ENCODE peak calls at places on chromosomes 12 and 14, in five cellular contexts. T, S, B, C and M are unnamed samples.

GRCh38 chr12:49534806-49535278 is 4.0 kb upstream of the KCNH3 start:
- DNase-seq in T (no peak), S (no peak), B (no peak), C (no peak), M (no peak)

GRCh38 chr14:85315290-85315689 is 214.7 kb upstream of the FLRT2 start:
- DNase-seq in T (no peak), S (no peak), B (no peak), C (no peak), M (no peak)

GRCh38 chr14:73254247-73255004 is 17.1 kb downstream of the PAPLN start:
- DNase-seq in T (no peak), S (no peak), B (no peak), C (no peak), M (no peak)

GRCh38 chr12:44812062-44812461 is 64.1 kb downstream of the NELL2 start:
- DNase-seq in T (no peak), S (no peak), B (no peak), C (no peak), M (no peak)

GRCh38 chr14:51610766-51611165 is 40.9 kb upstream of the FRMD6 start:
- DNase-seq in T (no peak), S (no peak), B (no peak), C (no peak), M (peak; percentile 38)

GRCh38 chr14:68548194-68549056 is 244.4 kb downstream of the ZFP36L1 start:
- DNase-seq in T (peak; percentile 80), S (peak; percentile 93), B (peak; percentile 91), C (peak; percentile 78), M (peak; percentile 97)

GRCh38 chr12:15256760-15257159 is 35.5 kb upstream of the RERG start:
- DNase-seq in T (no peak), S (no peak), B (no peak), C (no peak), M (peak; percentile 81)

GRCh38 chr12:89752331-89752730 is 43.7 kb upstream of the ATP2B1 start:
- DNase-seq in T (no peak), S (no peak), B (no peak), C (no peak), M (no peak)

GRCh38 chr12:46224401-46224800 is 44.4 kb downstream of the SLC38A1 start:
- DNase-seq in T (no peak), S (no peak), B (peak; percentile 68), C (peak; percentile 39), M (peak; percentile 79)

GRCh38 chr12:122681814-122682213 is 21.3 kb downstream of the HCAR2 start:
- DNase-seq in T (no peak), S (no peak), B (no peak), C (no peak), M (peak; percentile 68)

GRCh38 chr12:49533331-49533730 is 5.5 kb upstream of the KCNH3 start:
- DNase-seq in T (no peak), S (no peak), B (no peak), C (no peak), M (no peak)

GRCh38 chr14:35261774-35262173 is 30.4 kb upstream of the PSMA6 start:
- DNase-seq in T (no peak), S (no peak), B (no peak), C (no peak), M (peak; percentile 27)

GRCh38 chr14:76752744-76753143 is 8.5 kb upstream of the VASH1 start:
- DNase-seq in T (no peak), S (no peak), B (no peak), C (no peak), M (no peak)

GRCh38 chr12:132389066-132389465 is 59.7 kb upstream of the GALNT9 start:
- DNase-seq in T (no peak), S (no peak), B (no peak), C (no peak), M (no peak)

DNA sequence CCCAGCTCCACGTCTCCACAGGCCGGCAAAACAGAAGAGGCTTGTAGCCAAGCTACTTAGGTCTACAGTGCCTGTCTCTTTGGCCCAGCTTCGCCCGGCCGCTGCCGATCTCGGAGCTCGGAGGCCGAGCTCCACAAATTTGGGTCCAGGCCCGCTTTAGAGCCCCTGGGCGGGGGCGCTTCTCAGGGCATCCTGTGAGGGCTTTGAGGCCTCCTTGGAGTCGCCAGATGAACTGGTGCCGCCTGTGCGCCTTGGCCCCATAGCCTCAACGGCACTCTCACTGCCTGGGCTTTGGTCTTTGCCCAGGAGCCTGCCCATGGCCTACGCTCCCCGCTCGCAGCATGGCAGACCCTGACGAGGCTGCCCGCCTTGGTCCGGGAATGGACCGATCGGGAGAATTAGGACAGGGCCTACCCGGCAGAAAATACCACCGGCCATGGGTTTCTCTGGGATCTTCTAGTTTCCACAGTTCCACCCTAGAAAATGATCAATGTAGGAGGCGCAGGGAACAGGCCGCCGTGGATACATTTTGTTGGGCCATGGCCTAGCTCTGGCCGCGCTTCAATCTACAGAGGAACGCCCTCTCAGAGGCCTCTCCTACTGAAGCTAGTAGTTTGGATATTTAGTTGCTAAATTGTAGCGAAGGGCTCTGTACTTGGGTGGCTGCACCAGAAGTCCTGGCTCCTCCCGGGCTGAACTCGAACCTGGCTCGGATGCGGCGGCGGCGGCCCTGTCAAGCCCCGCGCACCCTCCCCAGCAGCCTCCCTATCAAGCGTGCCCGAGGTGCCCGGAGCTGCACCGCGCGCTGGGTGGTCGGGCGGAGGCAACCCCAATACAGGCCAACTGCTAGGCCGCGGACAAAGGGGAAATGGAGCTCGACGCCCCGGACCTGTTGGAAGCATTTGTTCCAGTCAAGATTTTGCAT is 1.1 kb upstream of the NKX2-8 start:
- DNase-seq in T (no peak), S (no peak), B (no peak), C (no peak), M (no peak)
- H3K4me3 ChIP-seq in T (no peak overlapping the region), S (no peak overlapping the region), B (no peak overlapping the region), C (no peak overlapping the region), M (no peak overlapping the region)

GRCh38 chr14:61703342-61704129 is 8.2 kb downstream of the HIF1A start:
- DNase-seq in T (no peak), S (no peak), B (no peak), C (no peak), M (peak; percentile 22)
- H3K4me3 ChIP-seq in T (peak overlapping the region; percentile 14), S (peak overlapping the region; percentile 25), B (no peak overlapping the region), C (no peak overlapping the region), M (peak overlapping the region; percentile 95)

GRCh38 chr12:3933074-3933818 is 60.0 kb upstream of the PARP11 start:
- DNase-seq in T (no peak), S (no peak), B (no peak), C (no peak), M (no peak)

GRCh38 chr12:3935078-3935477 is 61.9 kb upstream of the PARP11 start:
- DNase-seq in T (no peak), S (no peak), B (no peak), C (no peak), M (no peak)

GRCh38 chr12:3931206-3931605 is 58.0 kb upstream of the PARP11 start:
- DNase-seq in T (no peak), S (no peak), B (no peak), C (no peak), M (no peak)

GRCh38 chr12:3931721-3932120 is 58.5 kb upstream of the PARP11 start:
- DNase-seq in T (no peak), S (no peak), B (no peak), C (no peak), M (no peak)

GRCh38 chr12:3933819-3934192 is 60.6 kb upstream of the PARP11 start:
- DNase-seq in T (no peak), S (no peak), B (no peak), C (no peak), M (no peak)
- H3K4me3 ChIP-seq in T (no peak overlapping the region), S (no peak overlapping the region), B (no peak overlapping the region), C (no peak overlapping the region), M (no peak overlapping the region)

DNA sequence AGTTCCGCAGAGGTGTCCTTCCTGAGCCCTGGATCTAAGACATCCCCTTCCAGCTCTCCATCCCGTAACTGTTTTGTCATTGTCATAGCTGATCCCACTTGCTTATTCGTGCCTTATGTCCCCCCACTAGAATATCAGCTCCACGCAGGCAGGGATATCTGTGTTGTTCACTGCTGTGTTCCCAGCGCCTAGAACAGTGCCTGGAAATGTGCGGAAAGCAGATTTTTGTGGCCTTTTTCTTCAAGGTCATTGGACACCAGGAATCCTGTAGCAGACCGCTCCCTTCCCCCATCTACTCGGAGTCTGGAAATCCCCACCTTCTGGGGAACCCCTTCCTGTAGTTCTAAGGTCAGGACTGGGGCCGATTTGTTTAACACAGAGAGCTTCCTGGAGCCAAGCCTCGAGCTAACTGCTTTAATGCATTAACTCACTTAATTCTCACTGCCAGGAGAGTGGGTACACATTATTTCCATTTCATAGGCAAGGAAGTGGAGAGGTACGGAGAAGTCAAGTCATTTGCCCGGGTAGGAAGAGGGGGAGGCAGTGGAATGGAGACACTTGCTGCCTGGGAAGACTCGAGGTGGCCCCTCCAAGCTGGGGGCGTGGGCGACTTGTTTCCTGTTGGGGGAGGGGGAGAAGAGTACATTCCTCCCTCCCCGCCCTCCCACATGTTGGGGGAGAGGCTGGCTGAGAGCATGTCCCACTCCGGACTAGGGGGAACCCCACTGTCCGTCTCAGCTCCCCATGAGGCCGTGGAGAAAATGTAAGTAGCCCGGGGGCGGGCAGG is 1.2 kb upstream of the SH2B3 start:
- DNase-seq in T (no peak), S (no peak), B (no peak), C (no peak), M (peak; percentile 41)
- H3K4me3 ChIP-seq in T (peak overlapping the region; percentile 63), S (peak overlapping the region; percentile 68), B (no peak overlapping the region), C (peak overlapping the region; percentile 90), M (peak overlapping the region; percentile 94)

DNA sequence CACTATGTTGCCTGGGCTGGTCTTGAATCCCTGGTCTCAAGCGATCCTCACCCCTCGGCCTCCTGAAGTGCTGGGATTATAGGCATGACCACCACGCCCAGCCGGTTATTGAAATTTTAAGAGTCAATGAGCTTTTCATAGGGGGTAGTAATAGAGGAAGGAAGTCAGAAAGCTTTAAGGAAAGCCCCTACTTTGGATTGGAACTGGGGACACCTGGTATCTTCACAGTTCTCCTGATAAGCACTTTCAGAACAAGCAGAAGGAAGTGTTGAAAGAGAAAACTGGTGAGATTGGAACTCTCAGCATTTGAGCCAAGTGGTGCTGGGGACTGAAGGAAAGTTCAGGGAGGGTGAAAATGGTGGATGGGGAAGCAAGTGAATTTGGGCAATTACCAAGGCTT is 5.1 kb downstream of the SLC4A8 start:
- DNase-seq in T (no peak), S (no peak), B (no peak), C (no peak), M (no peak)
- H3K4me3 ChIP-seq in T (no peak overlapping the region), S (no peak overlapping the region), B (no peak overlapping the region), C (no peak overlapping the region), M (no peak overlapping the region)

GRCh38 chr14:101836131-101836530 is 74.6 kb downstream of the PPP2R5C start:
- DNase-seq in T (no peak), S (no peak), B (no peak), C (no peak), M (peak; percentile 47)
- H3K4me3 ChIP-seq in T (no peak overlapping the region), S (no peak overlapping the region), B (no peak overlapping the region), C (no peak overlapping the region), M (peak overlapping the region; percentile 62)

DNA sequence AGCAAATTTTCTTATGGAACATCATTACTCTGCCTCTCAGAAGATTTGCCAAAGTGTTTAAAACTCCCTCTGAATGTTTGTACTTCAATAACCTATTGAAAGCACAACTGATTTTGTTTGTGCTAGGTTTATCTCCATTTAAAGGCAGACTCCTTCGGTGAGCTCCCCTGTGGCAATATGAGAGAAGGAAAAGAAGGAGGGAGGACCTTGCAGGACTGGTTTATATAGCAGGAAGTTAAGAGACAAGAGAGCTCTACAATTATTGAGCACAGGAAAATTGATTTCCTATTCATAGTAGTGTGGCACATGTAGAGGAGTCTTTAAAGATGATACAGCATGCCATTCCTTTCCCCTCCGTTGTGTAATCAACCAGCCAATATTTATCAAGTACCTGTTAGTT is 75.5 kb downstream of the PDE3A start:
- DNase-seq in T (no peak), S (no peak), B (no peak), C (no peak), M (no peak)
- H3K4me3 ChIP-seq in T (no peak overlapping the region), S (no peak overlapping the region), B (no peak overlapping the region), C (no peak overlapping the region), M (no peak overlapping the region)